ENCODE peak calls at places on chromosomes 12 and 14, in eight cellular contexts. Y is RPMI7951; K is stomach; B is HepG2; I is posterior cingulate gyrus; U is stimulated activated CD4-positive, alpha-beta T cell treated with anti-CD3 and anti-CD28 coated beads, Interleukin-15, amount 100 ng/mL, for 1 hour; W is activated naive CD8-positive, alpha-beta T cell treated with anti-CD3 and anti-CD28 coated beads, Interleukin-2, amount 50 U/mL, for 24 hours; E is GDM1. N is an unnamed sample.

GRCh38 chr14:68683326-68683725 is 109.5 kb downstream of the ZFP36L1 start:
- DNase-seq in Y (peak), K (no peak), B (no peak), I (peak), U (no peak), W (no peak), E (no peak), N (no peak)

GRCh38 chr12:67759829-67760228 is 111.3 kb downstream of the DYRK2 start:
- DNase-seq in Y (no peak), K (no peak), B (no peak), I (no peak), U (no peak), W (peak), E (no peak), N (no peak)

GRCh38 chr12:68185598-68185997 is 26.1 kb upstream of the IFNG start:
- DNase-seq in Y (no peak), K (no peak), B (no peak), I (no peak), U (no peak), W (no peak), E (no peak), N (no peak)

GRCh38 chr14:21071225-21072041 is 1.3 kb downstream of the ARHGEF40 start:
- DNase-seq in Y (peak), K (peak), B (peak), I (peak), U (no peak), W (peak), E (peak), N (peak)

GRCh38 chr12:6332459-6332858 is 9.4 kb downstream of the TNFRSF1A start:
- DNase-seq in Y (peak), K (no peak), B (no peak), I (no peak), U (no peak), W (no peak), E (no peak), N (no peak)

GRCh38 chr12:6960291-6961277 is 9.4 kb downstream of the PTPN6 start:
- DNase-seq in Y (peak), K (no peak), B (no peak), I (no peak), U (no peak), W (peak), E (no peak), N (no peak)

GRCh38 chr14:91866061-91866460 is 1.3 kb downstream of the TC2N start:
- DNase-seq in Y (peak), K (no peak), B (no peak), I (no peak), U (no peak), W (no peak), E (no peak), N (no peak)

GRCh38 chr12:115212356-115212755 is 528.4 kb upstream of the TBX3 start:
- DNase-seq in Y (no peak), K (no peak), B (no peak), I (no peak), U (no peak), W (no peak), E (no peak), N (no peak)

GRCh38 chr12:126191037-126191891 is 1126.0 kb downstream of the AACS start:
- DNase-seq in Y (no peak), K (no peak), B (no peak), I (peak), U (no peak), W (no peak), E (no peak), N (no peak)